ENCODE peak calls at places on chromosomes 4 and X, in nine cellular contexts. E is brain microvascular endothelial cell, X is astrocyte of the spinal cord, I is breast epithelium, F is tibial nerve, M is GM12865, G is Calu3, P is mucosa of descending colon, J is progenitor cell of endocrine pancreas. L is an unnamed sample.

GRCh38 chr4:900073-900472 is 32.0 kb downstream of the GAK start:
- DNase-seq in E (no peak), X (no peak), I (no peak), F (no peak), M (no peak), G (no peak), P (no peak), J (no peak), L (no peak)

GRCh38 chr4:3873446-3874415 is 107.5 kb downstream of the ADRA2C start:
- DNase-seq in E (no peak), X (no peak), I (no peak), F (no peak), M (no peak), G (peak), P (no peak), J (no peak), L (no peak)

GRCh38 chrX:119145241-119145653 is 17.6 kb upstream of the KIAA1210 start:
- DNase-seq in E (no peak), X (no peak), I (no peak), F (no peak), M (peak), G (peak), P (peak), J (no peak), L (no peak)

GRCh38 chr4:114366368-114366767 is 232.2 kb upstream of the UGT8 start:
- DNase-seq in E (no peak), X (no peak), I (no peak), F (no peak), M (no peak), G (no peak), P (no peak), J (no peak), L (no peak)

GRCh38 chrX:45750639-45751038 is 550.0 kb upstream of the DIPK2B start:
- DNase-seq in E (no peak), X (peak), I (no peak), F (no peak), M (no peak), G (no peak), P (no peak), J (no peak), L (no peak)

GRCh38 chrX:15188039-15188438 is 81.8 kb downstream of the ASB9 start:
- DNase-seq in E (no peak), X (no peak), I (no peak), F (no peak), M (no peak), G (no peak), P (no peak), J (no peak), L (no peak)

GRCh38 chr4:2334826-2335728 is 73.2 kb upstream of the MXD4 start:
- DNase-seq in E (no peak), X (no peak), I (no peak), F (no peak), M (no peak), G (no peak), P (no peak), J (no peak), L (peak)

GRCh38 chr4:2902126-2902525 is 58.5 kb downstream of the ADD1 start:
- DNase-seq in E (no peak), X (no peak), I (no peak), F (no peak), M (no peak), G (no peak), P (peak), J (no peak), L (no peak)

GRCh38 chr4:48129307-48130014 is 4.6 kb downstream of the TXK start:
- DNase-seq in E (no peak), X (no peak), I (no peak), F (no peak), M (no peak), G (no peak), P (peak), J (no peak), L (no peak)

GRCh38 chrX:65203545-65203944 is 227.3 kb upstream of the ZC4H2 start:
- DNase-seq in E (no peak), X (no peak), I (no peak), F (no peak), M (no peak), G (no peak), P (peak), J (no peak), L (no peak)

GRCh38 chr4:15964159-15964558 is 1.2 kb upstream of the FGFBP2 start:
- DNase-seq in E (no peak), X (no peak), I (no peak), F (no peak), M (no peak), G (peak), P (no peak), J (no peak), L (no peak)
- TF ChIP-seq CTCF in E (peak), X (no peak), I (no peak), F (no peak), M (no peak), G (no peak), P (no peak), J (no peak), L (no peak)

DNA sequence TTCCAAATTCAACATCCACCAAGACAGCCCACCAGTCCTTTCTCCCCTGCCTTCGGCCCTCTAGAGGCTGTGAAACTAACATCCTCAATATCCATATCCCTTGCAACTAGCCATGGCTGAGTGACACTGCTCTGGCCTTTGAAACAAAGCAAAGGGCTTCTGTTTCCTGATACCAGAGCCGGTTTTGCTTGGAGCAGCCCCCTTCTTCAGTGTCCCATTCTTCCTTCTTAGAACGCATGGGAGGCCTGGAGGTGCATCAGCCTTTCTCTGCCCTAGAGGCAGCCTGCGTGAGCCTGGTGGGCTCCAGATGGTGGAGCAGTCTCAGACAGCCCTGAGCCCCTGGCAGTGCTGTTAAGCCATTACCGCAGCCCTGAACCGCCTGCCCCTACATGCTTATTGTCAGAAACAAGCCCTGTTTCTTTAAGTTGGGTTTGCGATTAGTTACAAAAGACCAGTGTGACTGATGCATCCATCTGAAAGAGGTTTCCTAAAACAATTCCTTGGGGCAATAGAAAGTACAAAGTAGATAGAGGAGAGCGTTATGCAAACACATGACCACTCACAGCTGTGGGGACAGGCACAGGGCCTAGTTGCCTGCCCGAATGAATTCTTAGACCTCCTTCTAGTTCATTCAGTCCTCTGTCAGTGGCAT is 74.1 kb downstream of the EVC start:
- DNase-seq in E (no peak), X (no peak), I (no peak), F (no peak), M (no peak), G (no peak), P (no peak), J (no peak), L (peak)
- TF ChIP-seq CTCF in E (peak), X (peak), I (no peak), F (no peak), M (no peak), G (no peak), P (no peak), J (no peak), L (no peak)

DNA sequence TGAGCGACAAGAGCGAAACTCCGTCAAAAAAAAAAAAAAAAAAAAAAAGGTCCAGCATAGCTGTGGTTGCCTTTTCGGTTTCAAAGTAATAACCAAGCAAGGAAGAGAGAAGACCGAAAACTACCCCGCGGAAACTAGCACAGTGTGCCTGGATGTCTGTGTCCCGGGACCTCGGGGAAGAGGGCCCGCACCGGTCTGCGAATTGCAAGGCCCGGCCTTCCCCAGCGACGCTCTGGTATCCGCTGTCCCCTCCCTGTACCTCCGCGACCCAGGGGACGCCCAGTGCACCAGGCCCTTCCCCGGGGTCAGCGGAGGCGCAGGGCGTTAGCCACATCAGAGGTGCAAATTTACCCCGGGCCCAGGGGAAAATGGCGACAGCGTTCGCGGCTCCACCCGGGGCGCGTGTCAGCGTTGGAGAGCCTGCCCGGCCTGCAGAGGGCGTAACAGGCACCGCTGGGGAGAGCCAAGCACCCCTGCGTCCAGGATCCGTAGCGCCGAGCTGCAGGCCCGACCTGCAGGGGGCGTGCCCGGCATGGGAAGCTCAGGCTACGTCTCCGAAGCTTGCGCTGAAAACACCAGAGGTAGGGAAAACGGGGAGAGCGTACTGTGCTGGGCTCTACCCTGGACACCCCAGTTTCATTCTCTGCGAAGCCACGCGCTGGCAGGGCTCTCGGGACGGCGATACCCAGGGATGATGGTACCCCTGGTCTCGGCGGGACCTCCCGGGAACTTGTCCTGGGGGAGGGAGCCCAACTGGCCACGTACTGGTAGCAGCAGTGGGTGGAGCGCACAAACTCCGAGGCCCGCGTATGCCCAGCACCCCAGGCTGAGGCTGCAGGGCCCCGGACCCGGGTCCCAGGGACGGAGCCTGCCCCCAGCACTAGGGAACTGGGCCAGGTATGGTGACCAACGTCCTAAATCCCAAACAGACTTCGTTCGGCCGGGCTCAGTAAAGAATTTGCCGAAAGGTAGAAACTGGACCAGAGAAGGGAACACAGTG is 16.2 kb downstream of the NKX6-1 start:
- DNase-seq in E (peak), X (no peak), I (no peak), F (no peak), M (no peak), G (no peak), P (peak), J (no peak), L (no peak)
- TF ChIP-seq CTCF in E (peak), X (peak), I (no peak), F (peak), M (no peak), G (no peak), P (peak), J (peak), L (no peak)

GRCh38 chr4:78493731-78494130 is 57.8 kb upstream of the ANXA3 start:
- DNase-seq in E (no peak), X (no peak), I (no peak), F (no peak), M (no peak), G (no peak), P (no peak), J (no peak), L (no peak)
- TF ChIP-seq CTCF in E (no peak), X (no peak), I (no peak), F (no peak), M (no peak), G (no peak), P (no peak), J (no peak), L (no peak)

GRCh38 chr4:112942077-112942476 is 107.4 kb upstream of the ANK2 start:
- DNase-seq in E (no peak), X (no peak), I (no peak), F (no peak), M (no peak), G (no peak), P (no peak), J (no peak), L (no peak)

GRCh38 chr4:112944006-112944405 is 105.4 kb upstream of the ANK2 start:
- DNase-seq in E (no peak), X (no peak), I (no peak), F (no peak), M (no peak), G (no peak), P (no peak), J (no peak), L (no peak)

GRCh38 chr4:112938461-112939058 is 110.9 kb upstream of the ANK2 start:
- DNase-seq in E (peak), X (peak), I (no peak), F (no peak), M (peak), G (no peak), P (no peak), J (no peak), L (no peak)

GRCh38 chr4:112939901-112940300 is 109.6 kb upstream of the ANK2 start:
- DNase-seq in E (no peak), X (no peak), I (no peak), F (no peak), M (no peak), G (no peak), P (no peak), J (no peak), L (no peak)

DNA sequence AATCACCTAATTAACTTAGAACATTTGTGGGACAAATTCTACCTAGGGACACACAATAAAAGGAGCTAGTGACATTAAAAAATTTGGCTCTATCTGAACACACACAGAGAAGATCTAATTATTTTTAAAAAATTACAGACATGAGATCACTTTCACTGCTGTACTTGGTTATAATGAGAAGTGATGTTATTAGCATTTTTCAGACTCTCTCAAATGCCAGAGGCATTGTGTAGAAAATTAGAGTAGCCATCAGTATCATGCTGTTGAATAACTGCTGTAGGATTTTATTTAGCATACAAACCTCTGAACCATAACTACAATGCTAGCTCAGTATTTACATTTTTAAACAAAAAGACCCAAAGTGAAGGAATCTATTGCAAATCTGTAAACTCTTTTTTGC is 109.1 kb upstream of the ANK2 start:
- DNase-seq in E (no peak), X (no peak), I (no peak), F (no peak), M (no peak), G (no peak), P (no peak), J (no peak), L (no peak)
- TF ChIP-seq CTCF in E (no peak), X (no peak), I (no peak), F (no peak), M (no peak), G (no peak), P (no peak), J (no peak), L (no peak)

L was measured in osteocyte.